ENCODE peak calls at places on chromosomes 3 and 15, in nine cellular contexts. B, X, G, K, T, N, F, U and A are unnamed samples.

GRCh38 chr15:68210821-68211655 is 5.9 kb upstream of the CALML4 start:
- DNase-seq in B (peak), X (peak), G (no peak), K (peak), T (peak), N (peak), F (peak), U (peak), A (no peak)

GRCh38 chr3:127959873-127960272 is 44.8 kb downstream of the KBTBD12 start:
- DNase-seq in B (no peak), X (peak), G (no peak), K (peak), T (no peak), N (no peak), F (peak), U (peak), A (no peak)

GRCh38 chr3:13277130-13277783 is 142.9 kb downstream of the NUP210 start:
- DNase-seq in B (no peak), X (no peak), G (no peak), K (no peak), T (no peak), N (no peak), F (no peak), U (no peak), A (no peak)

GRCh38 chr3:127762077-127762786 is 60.1 kb downstream of the MGLL start:
- DNase-seq in B (no peak), X (no peak), G (no peak), K (no peak), T (no peak), N (no peak), F (no peak), U (peak), A (peak)

GRCh38 chr3:69288161-69288895 is 97.6 kb downstream of the FRMD4B start:
- DNase-seq in B (no peak), X (peak), G (no peak), K (peak), T (no peak), N (no peak), F (no peak), U (no peak), A (no peak)

GRCh38 chr3:27715863-27716262 is 6.3 kb downstream of the EOMES start:
- DNase-seq in B (no peak), X (no peak), G (no peak), K (no peak), T (no peak), N (no peak), F (no peak), U (no peak), A (no peak)

GRCh38 chr3:30493912-30494311 is 112.5 kb upstream of the TGFBR2 start:
- DNase-seq in B (peak), X (no peak), G (no peak), K (no peak), T (no peak), N (peak), F (no peak), U (no peak), A (no peak)

GRCh38 chr15:78195735-78196201 is 38.6 kb downstream of the ACSBG1 start:
- DNase-seq in B (peak), X (peak), G (peak), K (no peak), T (peak), N (no peak), F (peak), U (no peak), A (no peak)

GRCh38 chr15:43511012-43511885 is 6.2 kb upstream of the MAP1A start:
- DNase-seq in B (no peak), X (peak), G (no peak), K (peak), T (no peak), N (no peak), F (no peak), U (peak), A (no peak)

GRCh38 chr15:69557340-69558137 is 104.9 kb downstream of the RPLP1 start:
- DNase-seq in B (peak), X (no peak), G (no peak), K (no peak), T (no peak), N (peak), F (peak), U (no peak), A (no peak)

GRCh38 chr3:197029511-197030167 is at the start of gene MELTF:
- DNase-seq in B (peak), X (peak), G (peak), K (peak), T (peak), N (peak), F (no peak), U (no peak), A (no peak)

GRCh38 chr15:78930577-78931388 is 14.1 kb downstream of the CTSH start:
- DNase-seq in B (peak), X (no peak), G (no peak), K (no peak), T (no peak), N (peak), F (no peak), U (no peak), A (no peak)

GRCh38 chr15:79431636-79432344 is at the start of gene MINAR1:
- DNase-seq in B (peak), X (peak), G (no peak), K (peak), T (no peak), N (peak), F (peak), U (no peak), A (no peak)

GRCh38 chr3:73552700-73553099 is 72.0 kb downstream of the PDZRN3 start:
- DNase-seq in B (peak), X (no peak), G (no peak), K (no peak), T (no peak), N (no peak), F (no peak), U (no peak), A (no peak)

GRCh38 chr15:100764778-100765457 is 114.7 kb upstream of the ALDH1A3 start:
- DNase-seq in B (peak), X (peak), G (no peak), K (no peak), T (no peak), N (peak), F (peak), U (no peak), A (no peak)

GRCh38 chr3:109685084-109686079 is 348.0 kb upstream of the DPPA4 start:
- DNase-seq in B (peak), X (no peak), G (no peak), K (no peak), T (no peak), N (peak), F (peak), U (no peak), A (no peak)

GRCh38 chr3:111517801-111518200 is 24.2 kb upstream of the CD96 start:
- DNase-seq in B (no peak), X (no peak), G (no peak), K (no peak), T (no peak), N (no peak), F (no peak), U (no peak), A (no peak)